ENCODE peak calls at places on chromosome 10, in seven cellular contexts. F is right lobe of liver, Z is neural progenitor cell, B is Peyer's patch, V is cardiac muscle cell, H is transverse colon, I is MM.1S. Y is an unnamed sample.

GRCh38 chr10:103733002-103733419 is 122.4 kb downstream of the SH3PXD2A start:
- DNase-seq in F (no peak), Z (no peak), B (no peak), V (no peak), H (no peak), I (no peak), Y (no peak)

GRCh38 chr10:110634527-110635209 is 9.5 kb upstream of the RBM20 start:
- DNase-seq in F (peak; percentile 70), Z (no peak), B (peak; percentile 80), V (no peak), H (peak; percentile 70), I (no peak), Y (no peak)

GRCh38 chr10:69655868-69656555 is 26.0 kb downstream of the FAM241B start:
- DNase-seq in F (no peak), Z (peak; percentile 39), B (no peak), V (no peak), H (no peak), I (no peak), Y (no peak)

GRCh38 chr10:99685232-99686041 is 26.1 kb downstream of the ENTPD7 start:
- DNase-seq in F (no peak), Z (no peak), B (no peak), V (no peak), H (no peak), I (no peak), Y (no peak)

GRCh38 chr10:117684673-117685211 is 142.2 kb downstream of the EMX2 start:
- DNase-seq in F (no peak), Z (peak; percentile 33), B (no peak), V (peak; percentile 12), H (peak; percentile 35), I (no peak), Y (no peak)

GRCh38 chr10:15824498-15824897 is 35.8 kb downstream of the MINDY3 start:
- DNase-seq in F (no peak), Z (no peak), B (no peak), V (peak; percentile 54), H (no peak), I (peak; percentile 62), Y (no peak)

GRCh38 chr10:23275355-23275754 is 69.2 kb downstream of the C10orf67 start:
- DNase-seq in F (no peak), Z (no peak), B (no peak), V (no peak), H (no peak), I (no peak), Y (no peak)

GRCh38 chr10:1197384-1197783 is 141.2 kb downstream of the WDR37 start:
- DNase-seq in F (no peak), Z (no peak), B (peak; percentile 41), V (no peak), H (peak; percentile 8), I (no peak), Y (no peak)

GRCh38 chr10:33265621-33266020 is 68.8 kb downstream of the NRP1 start:
- DNase-seq in F (peak; percentile 69), Z (no peak), B (no peak), V (no peak), H (peak; percentile 67), I (no peak), Y (no peak)

GRCh38 chr10:91287276-91287675 is 66.8 kb downstream of the PCGF5 start:
- DNase-seq in F (no peak), Z (no peak), B (no peak), V (no peak), H (no peak), I (no peak), Y (no peak)

GRCh38 chr10:102504179-102504975 is 605 bp downstream of the SUFU start:
- DNase-seq in F (peak; percentile 61), Z (peak; percentile 86), B (peak; percentile 66), V (peak; percentile 22), H (peak; percentile 29), I (peak; percentile 53), Y (no peak)

GRCh38 chr10:126906704-126907422 is 1.6 kb downstream of the DOCK1 start:
- DNase-seq in F (no peak), Z (no peak), B (no peak), V (no peak), H (no peak), I (no peak), Y (no peak)

GRCh38 chr10:117246997-117247667 is 6.2 kb downstream of the SLC18A2 start:
- DNase-seq in F (no peak), Z (no peak), B (no peak), V (no peak), H (no peak), I (no peak), Y (no peak)

DNA sequence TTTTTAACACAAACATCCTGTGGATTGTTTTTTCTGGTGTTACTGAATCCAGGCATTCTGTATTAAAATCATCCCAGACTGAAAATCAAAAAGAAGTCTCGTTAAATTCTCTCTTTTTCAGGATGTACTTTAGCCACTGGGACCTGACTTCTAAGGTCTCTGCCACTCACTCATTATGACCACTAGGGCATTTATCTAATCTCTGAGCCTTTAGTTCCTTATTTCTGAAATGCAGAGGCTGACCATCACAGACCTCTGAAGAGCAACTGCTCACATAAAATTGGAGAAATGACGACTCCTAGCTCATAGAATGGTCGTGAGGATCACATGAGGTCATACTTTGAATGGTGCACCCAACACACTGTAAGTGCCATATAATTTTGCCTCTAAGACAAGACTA is 63.2 kb downstream of the KCNMA1 start:
- DNase-seq in F (no peak), Z (no peak), B (no peak), V (no peak), H (no peak), I (no peak), Y (no peak)
- TF ChIP-seq CTCF in F (no peak), Z (peak; percentile 19), B (no peak), V (no peak), H (no peak), I (peak; percentile 14), Y (no peak)

DNA sequence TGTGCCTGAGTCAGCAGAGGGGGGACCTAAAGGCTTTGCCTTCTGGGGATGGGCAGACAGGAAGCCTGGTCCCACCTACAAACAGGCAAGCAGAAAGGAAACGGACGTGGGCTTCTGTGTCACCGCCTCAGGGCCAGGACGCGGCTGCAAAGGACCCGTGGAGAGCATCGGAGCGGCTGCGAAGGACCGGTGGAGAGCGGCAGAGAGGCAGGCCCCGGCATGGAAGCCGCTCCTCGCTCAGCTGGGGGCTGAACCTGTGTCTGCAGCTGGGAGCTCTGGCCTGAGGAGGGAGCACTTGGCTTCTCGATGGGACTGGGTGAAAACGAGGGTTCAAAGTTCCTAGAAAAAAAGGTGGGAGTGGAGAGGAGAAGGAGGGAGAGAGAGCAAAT is 125.4 kb upstream of the PPP2R2D start:
- DNase-seq in F (no peak), Z (peak; percentile 56), B (no peak), V (no peak), H (no peak), I (no peak), Y (peak; percentile 38)
- H3K27ac ChIP-seq in F (no peak overlapping the region), Z (no peak overlapping the region), B (no peak overlapping the region), V (no peak overlapping the region), H (no peak overlapping the region), I (no peak overlapping the region), Y (no peak overlapping the region)

GRCh38 chr10:124072541-124072940 is 20.9 kb downstream of the CHST15 start:
- DNase-seq in F (no peak), Z (no peak), B (no peak), V (no peak), H (no peak), I (peak; percentile 69), Y (no peak)
- H3K27me3 ChIP-seq in F (no peaks in the 10 kb centered on the region), Z (no peaks in the 10 kb centered on the region), B (no peaks in the 10 kb centered on the region), V (no peaks in the 10 kb centered on the region), H (no peaks in the 10 kb centered on the region), I (no peaks in the 10 kb centered on the region), Y (no peaks in the 10 kb centered on the region)

DNA sequence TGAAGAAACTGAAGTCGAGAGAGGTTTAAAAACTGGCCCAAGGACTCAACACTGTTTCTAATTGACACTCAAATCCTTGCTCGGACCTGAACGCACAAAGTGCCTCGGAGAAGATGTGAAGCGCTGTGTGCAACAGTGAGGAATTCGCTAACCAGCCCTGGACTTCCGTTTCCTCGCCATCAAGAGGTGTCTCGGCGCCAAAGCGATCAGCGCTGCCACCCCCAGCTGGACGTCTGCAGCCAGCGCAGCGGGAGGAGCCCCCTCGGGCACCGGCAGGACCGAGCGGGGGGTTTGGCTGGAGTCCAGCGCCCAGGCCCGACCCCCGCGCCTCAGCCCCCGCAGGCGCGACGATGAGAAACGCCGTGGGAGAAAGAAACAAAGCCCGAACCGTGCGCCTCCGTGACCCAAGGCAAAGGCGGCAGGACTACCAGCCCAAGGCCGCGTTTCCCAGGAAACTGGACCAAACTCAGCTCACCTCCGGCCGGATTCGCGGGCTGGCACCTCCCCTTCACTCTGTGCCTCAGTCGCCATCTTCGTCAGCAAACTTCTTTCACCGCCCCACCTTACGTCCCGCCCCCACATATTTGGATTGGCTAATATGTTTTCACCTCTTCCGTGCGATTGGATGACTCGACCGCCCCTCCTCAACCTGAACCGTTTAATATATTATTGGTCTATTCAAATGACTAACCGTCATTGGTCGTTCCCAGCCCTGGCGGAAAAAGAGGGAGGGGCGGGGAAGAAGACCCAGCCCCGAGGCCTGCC is at the start of gene ARHGAP19:
- DNase-seq in F (peak; percentile 96), Z (peak; percentile 98), B (peak; percentile 92), V (peak; percentile 99), H (peak; percentile 96), I (peak; percentile 98), Y (peak; percentile 95)
- TF ChIP-seq CTCF in F (no peak), Z (peak; percentile 18), B (no peak), V (no peak), H (no peak), I (peak; percentile 25), Y (peak; percentile 42)

DNA sequence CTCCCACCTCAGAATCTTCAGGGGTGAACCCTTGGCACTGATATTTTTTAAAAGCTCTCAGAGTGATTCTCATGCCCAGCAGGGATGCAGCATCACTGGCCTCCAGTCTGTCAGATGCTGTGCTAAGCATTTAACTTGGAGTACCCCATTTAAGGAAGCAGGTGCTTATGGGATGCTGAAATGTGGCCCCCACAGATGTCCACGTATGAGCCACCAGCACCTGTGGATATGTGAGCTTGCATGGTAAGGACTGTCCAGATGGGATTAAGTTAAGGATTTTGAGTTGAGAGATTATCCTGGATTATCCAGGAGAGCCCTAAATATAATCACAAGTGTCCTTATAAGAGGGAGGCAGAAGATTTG is 17.7 kb downstream of the CHST3 start:
- DNase-seq in F (no peak), Z (no peak), B (no peak), V (no peak), H (no peak), I (no peak), Y (no peak)
- H3K27ac ChIP-seq in F (no peak overlapping the region), Z (peak overlapping the region; percentile 61), B (no peak overlapping the region), V (peak overlapping the region; percentile 14), H (peak overlapping the region; percentile 85), I (no peak overlapping the region), Y (no peak overlapping the region)

DNA sequence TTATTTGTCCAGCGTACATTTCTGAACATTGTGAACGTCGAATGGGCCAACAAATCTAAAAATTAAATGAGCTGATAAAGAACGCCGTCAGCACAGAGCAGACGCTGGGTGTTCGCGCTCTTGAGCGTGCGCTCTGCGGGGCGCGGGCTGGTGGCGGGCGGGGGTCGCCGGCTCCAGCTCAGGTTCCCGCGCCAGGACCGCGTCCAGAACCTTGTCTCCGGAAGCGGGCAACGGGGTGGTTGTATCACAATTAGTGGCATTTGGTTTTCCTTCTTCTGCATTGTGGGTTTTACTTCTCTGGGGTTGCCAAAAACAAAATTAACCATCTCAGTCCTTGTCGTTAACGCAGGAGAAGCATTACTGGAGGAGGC is 2.4 kb downstream of the CYP2E1 start:
- DNase-seq in F (no peak), Z (no peak), B (no peak), V (no peak), H (no peak), I (no peak), Y (no peak)
- H3K27me3 ChIP-seq in F (no peaks in the 10 kb centered on the region), Z (no peaks in the 10 kb centered on the region), B (no peaks in the 10 kb centered on the region), V (no peaks in the 10 kb centered on the region), H (peaks cover 47% of the 10 kb centered on the region), I (peaks cover 37% of the 10 kb centered on the region), Y (peaks cover 70% of the 10 kb centered on the region)

GRCh38 chr10:120824864-120825263 is 26.3 kb upstream of the WDR11 start:
- DNase-seq in F (no peak), Z (peak; percentile 81), B (no peak), V (peak; percentile 17), H (peak; percentile 13), I (peak; percentile 21), Y (no peak)
- TF ChIP-seq CTCF in F (peak; percentile 49), Z (peak; percentile 80), B (peak; percentile 60), V (peak; percentile 38), H (peak; percentile 38), I (peak; percentile 25), Y (peak; percentile 42)

Y was measured in RWPE2.